ENCODE peak calls at places on chromosomes 4 and X, in eight cellular contexts. U is A549, Z is upper lobe of left lung, L is adrenal gland, O is lower leg skin, P is suprapubic skin, S is esophagus muscularis mucosa, I is NB4. K is an unnamed sample.

GRCh38 chr4:20075479-20075878 is 176.2 kb upstream of the SLIT2 start:
- DNase-seq in L (no peak), S (no peak), I (no peak), U (no peak), O (no peak), P (no peak), Z (no peak), K (no peak)

GRCh38 chr4:34469518-34469917 is 1774.8 kb downstream of the ARAP2 start:
- DNase-seq in U (no peak), L (no peak), S (no peak), P (no peak), O (no peak), Z (no peak), I (no peak), K (no peak)

GRCh38 chr4:1558205-1558604 is 125.9 kb downstream of the FAM53A start:
- DNase-seq in L (no peak), O (no peak), S (no peak), U (no peak), Z (no peak), P (no peak), I (no peak), K (no peak)

GRCh38 chr4:576991-577498 is 950 bp upstream of the TMEM271 start:
- DNase-seq in L (no peak), Z (no peak), I (no peak), P (no peak), O (no peak), U (no peak), S (no peak), K (no peak)

GRCh38 chr4:3257125-3257690 is 8.2 kb downstream of the MSANTD1 start:
- DNase-seq in S (no peak), L (peak), I (no peak), Z (peak), O (no peak), P (no peak), U (no peak), K (no peak)

GRCh38 chr4:630661-631060 is 5.3 kb downstream of the PDE6B start:
- DNase-seq in S (no peak), U (no peak), P (no peak), L (no peak), Z (no peak), I (no peak), O (no peak), K (no peak)

GRCh38 chr4:169100656-169101055 is 90.6 kb upstream of the CBR4 start:
- DNase-seq in I (no peak), P (no peak), O (no peak), L (no peak), U (no peak), Z (no peak), S (no peak), K (no peak)

GRCh38 chrX:46559062-46559461 is 13.8 kb upstream of the ZNF674 start:
- DNase-seq in O (no peak), I (no peak), L (no peak), U (no peak), Z (no peak), P (no peak), S (no peak), K (no peak)

GRCh38 chr4:156677136-156677535 is 294.5 kb downstream of the PDGFC start:
- DNase-seq in U (peak), L (no peak), O (no peak), Z (no peak), S (no peak), I (peak), P (no peak), K (no peak)

GRCh38 chr4:138595731-138596465 is 353.7 kb upstream of the SLC7A11 start:
- DNase-seq in Z (no peak), S (no peak), I (no peak), U (no peak), P (no peak), L (no peak), O (no peak), K (peak)

GRCh38 chrX:40373641-40374040 is 207.1 kb upstream of the ATP6AP2 start:
- DNase-seq in Z (no peak), P (no peak), U (no peak), O (no peak), S (no peak), L (no peak), I (no peak), K (no peak)

GRCh38 chr4:40645576-40645975 is 15.9 kb upstream of the RBM47 start:
- DNase-seq in O (no peak), Z (no peak), I (no peak), U (no peak), L (no peak), S (no peak), P (no peak), K (no peak)
- TF ChIP-seq POLR2A in O (no peak), Z (no peak), I (no peak), U (no peak), L (no peak), S (no peak), P (no peak), K (no peak)

DNA sequence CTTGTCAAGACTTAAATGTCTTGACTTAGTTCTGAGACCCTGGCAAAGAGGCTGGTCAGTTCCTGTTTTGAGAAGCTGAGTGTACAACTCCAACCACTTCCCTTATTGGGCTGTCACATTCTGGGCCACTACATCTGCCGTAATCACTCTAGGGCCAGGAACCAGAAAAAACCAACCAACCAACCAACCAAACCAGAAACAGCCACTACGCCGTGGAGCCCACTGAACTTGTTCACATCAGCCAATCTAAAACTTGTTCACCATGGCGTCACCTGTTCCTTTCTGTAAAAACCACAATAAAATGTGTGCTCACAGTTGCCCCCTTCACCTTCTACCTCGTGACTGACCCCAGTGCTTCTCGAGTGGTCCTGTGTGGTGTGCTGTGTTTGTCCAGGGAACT is 107.3 kb downstream of the JADE1 start:
- DNase-seq in U (no peak), I (peak), L (peak), Z (peak), P (peak), O (peak), S (no peak), K (no peak)
- H3K4me3 ChIP-seq in U (no peak), I (no peak), L (no peak), Z (no peak), P (no peak), O (no peak), S (no peak), K (no peak)

GRCh38 chr4:85776579-85776978 is 301.6 kb downstream of the ARHGAP24 start:
- DNase-seq in L (no peak), I (no peak), U (no peak), P (no peak), O (no peak), S (no peak), Z (no peak), K (no peak)

GRCh38 chr4:85776091-85776490 is 301.1 kb downstream of the ARHGAP24 start:
- DNase-seq in O (no peak), Z (no peak), S (no peak), P (no peak), U (no peak), L (no peak), I (no peak), K (no peak)

GRCh38 chr4:85778809-85779124 is 303.8 kb downstream of the ARHGAP24 start:
- DNase-seq in L (no peak), Z (no peak), O (no peak), I (no peak), U (no peak), P (no peak), S (no peak), K (no peak)

GRCh38 chr4:85779165-85779564 is 304.2 kb downstream of the ARHGAP24 start:
- DNase-seq in L (no peak), Z (no peak), U (no peak), P (no peak), O (no peak), I (no peak), S (no peak), K (no peak)

DNA sequence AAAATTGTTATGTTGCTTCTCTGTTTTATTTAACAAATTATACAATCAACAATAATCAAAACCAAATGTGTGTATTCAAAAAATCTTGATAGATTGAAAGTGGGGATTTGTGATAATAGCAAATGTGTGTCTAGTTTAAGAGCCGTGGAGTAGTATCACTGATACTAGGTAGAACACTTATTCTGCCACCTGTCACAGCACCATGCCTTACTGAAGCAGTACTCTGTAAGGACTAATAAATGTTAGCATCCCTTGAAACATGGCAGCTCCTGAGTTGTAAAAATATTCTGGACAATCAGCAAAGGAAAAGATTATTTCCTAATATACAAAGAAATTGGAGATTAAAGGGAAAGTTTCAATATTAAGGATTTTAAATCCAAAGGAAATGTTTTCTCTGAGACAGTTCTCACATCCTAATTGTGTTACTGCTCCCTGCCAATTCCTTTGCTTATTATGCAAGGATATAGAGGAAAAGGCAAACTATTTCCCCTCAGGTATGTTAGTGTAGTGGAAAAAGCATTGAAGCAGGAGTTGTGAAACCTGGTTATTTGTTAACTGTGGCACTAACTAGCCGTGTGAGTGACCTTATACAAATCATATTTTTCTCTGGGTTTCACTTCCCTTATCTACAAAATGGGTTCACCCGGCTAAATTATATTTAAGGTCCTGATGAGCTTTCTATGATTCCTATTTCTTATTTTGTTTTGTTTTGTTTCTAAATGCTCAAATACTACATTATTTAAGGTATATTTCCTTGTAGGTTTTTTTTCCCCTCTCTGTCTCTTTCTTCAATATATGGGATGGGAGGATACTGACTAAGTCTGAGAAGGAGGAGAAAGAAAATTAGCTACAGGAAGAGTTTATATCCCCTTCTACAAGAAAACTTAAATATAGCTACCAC is 303.2 kb downstream of the ARHGAP24 start:
- DNase-seq in O (no peak), Z (no peak), U (no peak), P (no peak), L (no peak), S (no peak), I (peak), K (no peak)
- TF ChIP-seq POLR2A in O (no peak), Z (no peak), U (no peak), P (no peak), L (no peak), S (no peak), I (no peak), K (no peak)

DNA sequence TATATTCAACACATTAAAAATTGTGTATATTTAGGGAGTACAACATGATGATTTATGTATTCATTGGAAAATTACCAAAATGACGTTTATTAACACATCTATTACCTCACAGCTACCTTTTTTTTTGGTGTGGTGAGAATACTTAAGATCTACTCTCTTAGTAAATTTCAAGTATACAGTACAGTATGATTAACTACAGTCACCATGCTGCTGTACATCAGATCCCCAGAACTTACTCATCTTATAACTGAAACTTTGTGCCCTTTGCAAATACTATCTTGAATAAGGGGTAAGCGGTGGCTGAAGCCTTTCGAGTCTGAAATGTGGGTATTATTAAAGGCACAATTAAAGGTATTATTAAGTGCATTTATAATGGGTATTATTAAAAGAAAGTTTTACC is 976 bp downstream of the PHKA1 start:
- DNase-seq in I (peak), L (no peak), S (no peak), P (no peak), O (no peak), Z (no peak), U (no peak), K (no peak)
- H3K4me3 ChIP-seq in I (peak), L (peak), S (peak), P (peak), O (no peak), Z (no peak), U (peak), K (peak)

DNA sequence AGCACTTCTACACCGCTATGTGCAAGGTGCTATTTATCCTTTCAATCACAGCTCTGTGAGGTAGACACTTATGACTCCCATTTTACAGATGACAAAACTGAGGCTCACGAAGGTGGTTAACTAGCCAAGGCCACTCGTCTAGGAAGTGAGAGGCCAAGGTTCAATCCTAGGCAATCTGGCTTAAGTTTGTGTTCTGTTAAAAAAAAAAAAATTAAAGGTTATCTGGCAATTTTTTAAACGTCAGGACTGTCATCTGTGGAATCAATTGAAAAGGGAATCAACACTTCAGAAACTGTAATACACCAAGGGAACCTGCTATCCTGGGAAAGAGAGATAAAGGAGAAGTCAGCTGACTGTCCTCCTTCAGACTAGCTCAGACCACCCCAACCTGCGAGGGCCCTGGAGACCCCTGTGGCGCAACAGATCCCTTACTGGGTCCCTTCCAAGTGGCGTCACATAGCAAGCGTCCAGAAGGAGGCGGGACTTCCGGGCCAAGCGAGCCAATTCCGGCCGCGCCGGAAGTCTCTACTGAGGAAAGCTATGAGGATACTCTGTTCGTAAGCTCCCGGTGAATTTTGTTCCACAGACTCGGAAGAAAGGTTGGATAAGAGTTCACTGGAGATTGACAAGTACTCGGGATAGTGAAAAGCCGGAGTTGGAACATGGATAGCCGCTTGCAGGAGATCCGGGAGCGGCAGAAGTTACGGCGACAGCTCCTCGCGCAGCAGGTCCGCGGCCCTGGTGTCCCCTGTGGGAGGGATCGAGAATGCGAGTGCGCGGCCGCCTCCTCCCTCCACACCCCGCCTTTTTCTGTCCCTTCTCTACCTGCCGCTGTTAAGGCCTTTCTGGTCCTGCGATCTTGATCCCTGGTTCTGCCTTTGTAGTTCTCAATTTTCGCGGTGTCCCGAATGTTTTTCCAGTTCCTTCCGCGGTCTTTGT is at the start of gene METTL14:
- DNase-seq in S (peak), U (peak), Z (peak), I (peak), O (peak), P (peak), L (peak), K (peak)
- TF ChIP-seq POLR2A in S (peak), U (no peak), Z (peak), I (peak), O (no peak), P (peak), L (peak), K (peak)

DNA sequence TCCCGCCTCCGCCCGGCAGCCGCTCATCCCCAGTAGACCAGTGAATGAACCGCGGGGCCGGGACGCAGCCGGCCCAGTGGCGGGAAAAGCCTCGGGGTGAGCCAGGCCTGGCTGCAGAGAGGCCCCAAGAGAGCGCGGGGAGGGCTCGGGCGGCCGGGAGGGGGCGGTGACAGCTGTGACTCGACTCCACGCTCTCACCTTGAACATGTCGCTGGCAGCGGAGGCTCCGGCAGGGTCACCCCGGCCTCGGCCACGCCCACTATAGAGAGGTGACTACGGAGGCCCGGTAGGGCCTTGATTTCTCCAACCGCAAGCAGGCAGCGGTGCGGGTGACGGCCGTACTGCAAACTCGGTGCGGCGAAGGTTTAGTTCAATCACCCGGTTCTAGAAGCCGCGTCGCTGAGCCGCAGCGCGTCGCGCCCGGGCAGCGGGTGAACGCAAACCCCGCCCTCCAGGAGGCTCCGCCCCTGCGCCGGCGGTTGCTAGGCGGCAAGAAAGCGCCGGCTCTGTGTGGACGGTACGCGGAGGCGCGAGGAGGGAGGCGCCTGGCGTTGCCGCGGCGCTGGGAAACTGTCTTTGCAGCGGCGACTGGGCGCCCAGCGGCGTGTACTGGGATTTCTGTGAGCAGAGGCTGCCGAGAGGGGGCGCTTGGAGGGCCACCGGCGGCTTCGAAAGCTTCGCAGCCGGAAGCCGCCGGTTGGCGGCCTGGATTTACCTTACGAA is at the start of the genes APOO and CXorf58:
- DNase-seq in I (peak), Z (peak), P (peak), O (peak), S (peak), L (peak), U (peak), K (peak)
- H3K4me3 ChIP-seq in I (peak), Z (peak), P (peak), O (peak), S (peak), L (peak), U (peak), K (peak)

DNA sequence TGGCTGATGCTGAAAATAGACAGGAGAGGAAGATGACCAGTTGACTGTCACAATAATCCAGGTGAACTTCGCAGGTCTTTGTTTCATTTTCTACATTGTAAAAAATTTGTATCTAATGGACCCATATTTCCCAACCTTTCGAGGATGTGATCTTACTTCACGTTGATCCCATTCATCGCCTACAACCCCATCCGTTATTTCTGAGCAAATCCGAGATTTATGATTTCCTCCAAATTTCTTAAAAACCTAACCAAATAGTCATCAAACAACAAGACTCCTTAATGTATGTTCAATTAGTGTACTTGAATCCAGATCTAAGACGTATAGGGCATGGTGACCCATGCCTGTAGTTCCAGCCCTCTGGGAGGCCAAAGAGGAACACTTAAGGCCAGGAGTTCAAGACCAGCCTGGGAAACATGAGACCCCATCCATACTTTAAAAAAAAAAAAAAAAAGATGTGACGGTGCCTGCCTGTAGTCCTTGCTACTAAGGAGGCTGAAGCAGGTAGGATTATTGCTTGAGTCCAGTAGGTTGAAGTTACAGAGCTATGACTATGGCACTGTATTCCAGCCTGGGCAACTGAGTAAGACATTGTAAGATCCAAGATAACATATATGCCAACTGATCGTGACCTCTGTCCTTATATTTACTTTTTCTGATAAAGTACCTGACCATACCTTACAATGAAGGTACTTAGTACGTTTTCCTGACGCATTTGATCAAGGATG is 5.7 kb downstream of the RPL9 start:
- DNase-seq in L (no peak), I (no peak), U (no peak), P (no peak), Z (no peak), S (no peak), O (no peak), K (no peak)
- TF ChIP-seq POLR2A in L (no peak), I (no peak), U (no peak), P (no peak), Z (no peak), S (no peak), O (no peak), K (no peak)

GRCh38 chr4:38672247-38673071 is 8.5 kb downstream of the KLF3 start:
- DNase-seq in O (no peak), I (no peak), Z (no peak), U (no peak), S (no peak), L (no peak), P (no peak), K (no peak)
- H3K4me3 ChIP-seq in O (no peak), I (no peak), Z (no peak), U (peak), S (peak), L (no peak), P (peak), K (no peak)

K was measured in prostate gland.